ENCODE peak calls at places on chromosomes 5 and 9, in four cellular contexts. K is NK-92 treated with Interleukin-12 subunit alpha and Interleukin-12 subunit beta, amount 100 ng/mL, for 24 hours; D is amniotic stem cell; X is stimulated activated CD8-positive, alpha-beta memory T cell treated with anti-CD3 and anti-CD28 coated beads, Interleukin-15, amount 100 ng/mL, for 4 hours. L is an unnamed sample.

GRCh38 chr5:69329905-69330489 is 2.6 kb downstream of the CCDC125 start:
- DNase-seq in K (no peak), D (no peak), X (no peak), L (no peak)

GRCh38 chr9:12463641-12464040 is 229.5 kb upstream of the TYRP1 start:
- DNase-seq in K (no peak), D (no peak), X (no peak), L (no peak)

GRCh38 chr9:110049699-110050450 is 158.1 kb downstream of the C9orf152 start:
- DNase-seq in K (peak), D (no peak), X (no peak), L (no peak)

GRCh38 chr9:37187269-37187668 is 66.9 kb downstream of the ZCCHC7 start:
- DNase-seq in K (no peak), D (no peak), X (no peak), L (no peak)

GRCh38 chr5:141747152-141747640 is 65.2 kb upstream of the ARAP3 start:
- DNase-seq in K (no peak), D (no peak), X (no peak), L (no peak)

GRCh38 chr5:100496296-100496695 is 38.9 kb upstream of the FAM174A start:
- DNase-seq in K (no peak), D (no peak), X (no peak), L (no peak)

GRCh38 chr5:38163636-38164237 is 94.6 kb upstream of the EGFLAM start:
- DNase-seq in K (no peak), D (no peak), X (no peak), L (peak)

GRCh38 chr9:78031271-78031825 is at the start of gene GNAQ:
- DNase-seq in K (no peak), D (no peak), X (no peak), L (no peak)

GRCh38 chr5:35161637-35162248 is 68.5 kb downstream of the PRLR start:
- DNase-seq in K (no peak), D (no peak), X (no peak), L (no peak)

GRCh38 chr9:89278997-89279739 is 31.8 kb upstream of the CKS2 start:
- DNase-seq in K (no peak), D (no peak), X (no peak), L (peak)

GRCh38 chr5:172793577-172794488 is 22.8 kb upstream of the DUSP1 start:
- DNase-seq in K (no peak), D (no peak), X (no peak), L (peak)

GRCh38 chr9:11064853-11065252 is 452.1 kb upstream of the PTPRD start:
- DNase-seq in K (no peak), D (no peak), X (no peak), L (peak)

GRCh38 chr5:158123595-158123994 is 264.6 kb upstream of the CLINT1 start:
- DNase-seq in K (no peak), D (no peak), X (no peak), L (no peak)

GRCh38 chr9:2477755-2478154 is 143.8 kb upstream of the VLDLR start:
- DNase-seq in K (no peak), D (no peak), X (no peak), L (peak)

GRCh38 chr5:5544094-5544663 is 121.7 kb downstream of the ICE1 start:
- DNase-seq in K (no peak), D (no peak), X (no peak), L (no peak)

GRCh38 chr9:27542519-27542918 is 12.9 kb upstream of the MOB3B start:
- DNase-seq in K (no peak), D (no peak), X (no peak), L (no peak)

GRCh38 chr5:67363963-67364362 is 167.4 kb upstream of the CD180 start:
- DNase-seq in K (no peak), D (no peak), X (no peak), L (no peak)

GRCh38 chr9:86767373-86767772 is 179.9 kb downstream of the GAS1 start:
- DNase-seq in K (no peak), D (no peak), X (no peak), L (no peak)

GRCh38 chr9:99162759-99163364 is 57.9 kb downstream of the TGFBR1 start:
- DNase-seq in K (no peak), D (peak), X (no peak), L (peak)

GRCh38 chr5:55694152-55694830 is 17.8 kb downstream of the SLC38A9 start:
- DNase-seq in K (no peak), D (no peak), X (no peak), L (peak)

GRCh38 chr5:133992429-133993151 is 12.2 kb downstream of the VDAC1 start:
- DNase-seq in K (no peak), D (no peak), X (no peak), L (no peak)

GRCh38 chr5:1280177-1281037 is 14.5 kb downstream of the TERT start:
- DNase-seq in K (no peak), D (no peak), X (no peak), L (no peak)

GRCh38 chr5:163089233-163089632 is 348.2 kb upstream of the CCNG1 start:
- DNase-seq in K (no peak), D (no peak), X (no peak), L (no peak)

GRCh38 chr9:120289990-120290925 is 289.7 kb downstream of the CDK5RAP2 start:
- DNase-seq in K (no peak), D (no peak), X (no peak), L (no peak)

GRCh38 chr9:115088856-115089255 is 29.1 kb downstream of the TNC start:
- DNase-seq in K (no peak), D (no peak), X (no peak), L (no peak)

GRCh38 chr5:74334434-74335364 is 305.8 kb downstream of the ENC1 start:
- DNase-seq in K (no peak), D (no peak), X (no peak), L (no peak)

GRCh38 chr9:98219794-98220370 is 27.4 kb upstream of the CORO2A start:
- DNase-seq in K (no peak), D (no peak), X (no peak), L (no peak)

GRCh38 chr9:124493794-124494479 is 13.3 kb downstream of the NR5A1 start:
- DNase-seq in K (no peak), D (no peak), X (no peak), L (no peak)

GRCh38 chr9:137029058-137029922 is 1.3 kb upstream of the ABCA2 start:
- DNase-seq in K (peak), D (no peak), X (no peak), L (peak)

GRCh38 chr9:133320421-133320881 is 15.5 kb downstream of the SURF6 start:
- DNase-seq in K (no peak), D (no peak), X (no peak), L (no peak)

GRCh38 chr5:28104080-28104479 is 1065.7 kb upstream of the CDH9 start:
- DNase-seq in K (no peak), D (no peak), X (no peak), L (no peak)

GRCh38 chr5:50667079-50667652 is 729 bp downstream of the PARP8 start:
- DNase-seq in K (peak), D (no peak), X (no peak), L (no peak)

GRCh38 chr9:136791466-136792276 is 527 bp downstream of the TMEM141 start:
- DNase-seq in K (peak), D (no peak), X (peak), L (peak)

GRCh38 chr5:127550652-127551409 is 33.4 kb downstream of the PRRC1 start:
- DNase-seq in K (no peak), D (no peak), X (no peak), L (no peak)

GRCh38 chr5:35220967-35221366 is 9.3 kb downstream of the PRLR start:
- DNase-seq in K (no peak), D (no peak), X (no peak), L (no peak)

L was measured in HepG2.